ENCODE peak calls at places on chromosome 13, in four cellular contexts. V is Right ventricle myocardium superior, M is lung microvascular endothelial cell, C is ovary. X is an unnamed sample.

GRCh38 chr13:109394311-109394988 is 391.9 kb downstream of the IRS2 start:
- DNase-seq in M (no peak), C (no peak), V (no peak), X (no peak)

GRCh38 chr13:47803131-47803530 is 197.9 kb downstream of the SUCLA2 start:
- DNase-seq in V (no peak), C (no peak), M (no peak), X (no peak)

GRCh38 chr13:109611912-109612691 is 174.3 kb downstream of the IRS2 start:
- DNase-seq in V (no peak), M (no peak), C (no peak), X (no peak)

GRCh38 chr13:40306817-40307216 is 359.6 kb downstream of the FOXO1 start:
- DNase-seq in M (no peak), C (no peak), V (no peak), X (no peak)

GRCh38 chr13:31485183-31485582 is 254.1 kb upstream of the RXFP2 start:
- DNase-seq in C (no peak), M (no peak), V (no peak), X (no peak)

GRCh38 chr13:100392709-100393630 is 195.6 kb downstream of the GGACT start:
- DNase-seq in M (peak), V (no peak), C (peak), X (peak)

GRCh38 chr13:110432522-110432921 is 125.4 kb downstream of the COL4A2 start:
- DNase-seq in C (no peak), V (no peak), M (no peak), X (no peak)

GRCh38 chr13:64446372-64446771 is 2783.8 kb downstream of the PCDH9 start:
- DNase-seq in V (no peak), C (no peak), M (peak), X (no peak)

X was measured in left ventricle myocardium superior.